ENCODE peak calls at places on chromosomes 5 and 9, in four cellular contexts. L is HCT116, Z is HepG2, M is K562. Q is an unnamed sample.

GRCh38 chr5:111772456-111772855 is 15.5 kb upstream of the NREP start:
- DNase-seq in M (no peak), L (no peak), Z (no peak), Q (no peak)

GRCh38 chr9:15231788-15232635 is 75.0 kb downstream of the TTC39B start:
- DNase-seq in M (peak; percentile 45), Z (peak; percentile 22), L (peak; percentile 29), Q (peak; percentile 58)

GRCh38 chr9:109244179-109245132 is 76.4 kb downstream of the EPB41L4B start:
- DNase-seq in Z (peak; percentile 63), L (peak; percentile 52), M (peak; percentile 80), Q (peak; percentile 71)

GRCh38 chr5:87094347-87094746 is 173.3 kb upstream of the RASA1 start:
- DNase-seq in L (no peak), Z (no peak), M (no peak), Q (no peak)

GRCh38 chr5:167244583-167244982 is 1046.9 kb upstream of the WWC1 start:
- DNase-seq in L (no peak), Z (no peak), M (no peak), Q (peak; percentile 22)

GRCh38 chr9:77149879-77150278 is 27.5 kb upstream of the VPS13A start:
- DNase-seq in L (no peak), M (no peak), Z (no peak), Q (no peak)

GRCh38 chr9:81588148-81588874 is 101.0 kb downstream of the TLE1 start:
- DNase-seq in M (no peak), L (no peak), Z (peak; percentile 99), Q (no peak)

GRCh38 chr5:141597394-141597793 is 21.4 kb downstream of the DIAPH1 start:
- DNase-seq in Z (no peak), M (no peak), L (no peak), Q (no peak)

GRCh38 chr5:117657591-117657990 is 1083.0 kb upstream of the SEMA6A start:
- DNase-seq in Z (no peak), M (no peak), L (no peak), Q (peak; percentile 11)

GRCh38 chr9:130912932-130913598 is 16.5 kb upstream of the QRFP start:
- DNase-seq in Z (no peak), L (no peak), M (no peak), Q (no peak)

GRCh38 chr5:56456002-56456401 is 222.9 kb upstream of the ANKRD55 start:
- DNase-seq in L (no peak), M (no peak), Z (no peak), Q (no peak)

GRCh38 chr5:150789431-150789830 is 10.9 kb downstream of the SMIM3 start:
- DNase-seq in Z (no peak), L (no peak), M (no peak), Q (no peak)

GRCh38 chr9:136762915-136763648 is 1.2 kb downstream of the LCN15 start:
- DNase-seq in Z (peak; percentile 30), M (peak; percentile 91), L (peak; percentile 46), Q (peak; percentile 96)

GRCh38 chr5:179263391-179264052 is 81.7 kb downstream of the ADAMTS2 start:
- DNase-seq in M (no peak), L (no peak), Z (no peak), Q (peak; percentile 20)

GRCh38 chr5:132459031-132459982 is 31.3 kb downstream of the IRF1 start:
- DNase-seq in M (peak; percentile 64), L (peak; percentile 26), Z (no peak), Q (no peak)

GRCh38 chr5:113152053-113152452 is 175.5 kb downstream of the DCP2 start:
- DNase-seq in L (no peak), Z (no peak), M (no peak), Q (no peak)

GRCh38 chr5:14914603-14915277 is 43.2 kb upstream of the ANKH start:
- DNase-seq in Z (no peak), L (no peak), M (no peak), Q (no peak)

GRCh38 chr9:127131871-127132270 is 9.4 kb upstream of the ANGPTL2 start:
- DNase-seq in Z (no peak), M (no peak), L (peak; percentile 15), Q (no peak)

GRCh38 chr9:2966846-2967372 is 123.0 kb upstream of the PUM3 start:
- DNase-seq in Z (no peak), M (no peak), L (no peak), Q (no peak)

GRCh38 chr9:72843525-72844439 is 109.1 kb downstream of the ALDH1A1 start:
- DNase-seq in L (no peak), Z (peak; percentile 74), M (no peak), Q (no peak)

GRCh38 chr9:346114-346513 is 131.4 kb downstream of the DOCK8 start:
- DNase-seq in L (no peak), Z (no peak), M (no peak), Q (no peak)

GRCh38 chr5:69368458-69369368 is 607 bp downstream of the AK6 start:
- DNase-seq in Z (peak; percentile 57), M (peak; percentile 62), L (peak; percentile 31), Q (peak; percentile 46)

GRCh38 chr5:122126711-122127385 is 2.5 kb upstream of the ZNF474 start:
- DNase-seq in L (no peak), Z (no peak), M (peak; percentile 66), Q (no peak)

GRCh38 chr5:39775058-39775457 is 350.3 kb upstream of the DAB2 start:
- DNase-seq in M (no peak), L (no peak), Z (no peak), Q (no peak)

GRCh38 chr9:127122176-127123151 is at the start of gene ANGPTL2:
- DNase-seq in Z (peak; percentile 43), L (no peak), M (no peak), Q (peak; percentile 94)

GRCh38 chr9:14190240-14190639 is 123.7 kb downstream of the NFIB start:
- DNase-seq in M (no peak), L (no peak), Z (no peak), Q (no peak)

GRCh38 chr5:109155625-109156024 is 254.1 kb downstream of the PJA2 start:
- DNase-seq in M (no peak), Z (no peak), L (no peak), Q (no peak)

GRCh38 chr5:151665584-151665982 is 21.1 kb downstream of the SPARC start:
- DNase-seq in M (no peak), L (no peak), Z (no peak), Q (no peak)

GRCh38 chr9:120890415-120891254 is 13.6 kb upstream of the PHF19 start:
- DNase-seq in L (no peak), Z (no peak), M (peak; percentile 38), Q (no peak)

GRCh38 chr5:133331866-133332731 is 280.2 kb downstream of the FSTL4 start:
- DNase-seq in L (no peak), M (no peak), Z (no peak), Q (no peak)

GRCh38 chr5:131466171-131466766 is 168.8 kb downstream of the RAPGEF6 start:
- DNase-seq in M (no peak), Z (no peak), L (no peak), Q (no peak)

GRCh38 chr5:54257366-54258118 is 52.8 kb downstream of the ARL15 start:
- DNase-seq in Z (no peak), L (no peak), M (no peak), Q (no peak)

GRCh38 chr9:137217276-137218211 is 4.5 kb downstream of the RNF208 start:
- DNase-seq in Z (peak; percentile 66), L (peak; percentile 53), M (peak; percentile 92), Q (no peak)

GRCh38 chr9:20906326-20906725 is 125.1 kb downstream of the HACD4 start:
- DNase-seq in L (no peak), Z (no peak), M (no peak), Q (peak; percentile 34)

DNA sequence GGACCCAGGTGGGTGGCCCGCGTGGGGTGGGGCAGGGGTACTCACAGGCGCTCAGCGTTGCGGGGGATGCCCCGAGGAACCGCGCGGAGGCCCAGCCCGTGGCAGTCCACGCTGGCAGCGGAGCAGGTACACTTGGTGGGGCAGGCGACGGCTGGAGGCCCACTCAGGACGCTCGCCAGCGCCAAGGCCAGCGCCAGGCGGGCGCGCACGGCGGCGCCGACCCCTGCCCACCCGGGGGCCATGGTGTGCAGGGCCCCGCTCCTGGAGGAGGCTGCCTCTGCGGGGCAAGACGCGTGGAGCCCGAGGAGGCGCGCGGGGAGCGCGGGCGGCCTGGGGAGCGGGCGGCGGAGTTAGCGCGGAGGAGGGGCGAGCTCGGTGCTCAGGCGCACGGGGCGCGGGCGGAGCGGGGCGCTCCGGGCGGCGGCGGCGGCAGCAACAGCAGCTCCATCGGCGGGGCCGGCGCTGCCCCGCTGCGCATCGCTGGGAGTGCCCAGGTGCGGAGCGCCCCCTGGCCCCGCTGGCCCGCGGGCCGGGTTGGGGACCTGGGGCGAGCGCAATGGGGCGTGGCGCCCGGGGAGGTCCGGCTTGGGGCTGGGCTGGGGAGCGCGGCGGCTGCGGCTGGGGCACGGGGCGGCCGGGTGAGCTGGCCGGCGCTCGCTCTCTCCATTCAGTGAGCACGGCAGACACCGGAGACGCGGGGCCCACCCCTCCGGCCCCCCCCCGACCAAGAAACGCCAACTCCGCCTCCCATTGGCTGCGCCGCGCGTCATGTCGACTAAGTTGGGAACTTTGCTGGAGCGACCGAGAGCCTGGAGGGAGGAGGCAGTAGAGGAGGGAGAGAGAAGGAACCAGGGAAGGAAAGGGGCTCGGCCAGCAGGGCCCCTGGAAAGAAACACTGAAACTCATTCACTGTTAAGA is at the start of gene SLIT3:
- DNase-seq in M (no peak), Z (no peak), L (no peak), Q (peak; percentile 90)
- TF ChIP-seq ELF1 in M (no peak), Z (no peak), L (no peak), Q (no peak)

DNA sequence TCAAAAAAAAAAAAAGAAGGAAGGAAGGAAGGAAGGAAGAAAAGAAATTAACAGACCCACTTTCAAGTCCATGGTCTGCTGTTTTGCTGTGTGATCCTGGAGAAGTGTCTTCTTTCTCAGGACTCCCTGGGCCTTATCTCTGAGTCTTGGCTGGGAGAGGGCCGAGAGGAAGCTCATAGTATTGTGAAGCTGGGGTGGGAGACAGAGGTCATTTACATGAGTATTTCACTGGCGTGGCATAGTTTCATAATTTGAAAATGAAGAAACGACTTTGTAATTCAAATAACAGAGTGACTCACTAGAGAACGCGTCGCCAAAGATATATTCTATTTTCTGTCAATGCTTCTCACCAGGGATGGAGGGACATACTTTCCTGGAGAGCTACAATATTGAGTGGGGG is 2.4 kb upstream of the C9orf50 start:
- DNase-seq in Z (no peak), L (no peak), M (no peak), Q (no peak)
- TF ChIP-seq ELF1 in Z (no peak), L (no peak), M (no peak), Q (no peak)

DNA sequence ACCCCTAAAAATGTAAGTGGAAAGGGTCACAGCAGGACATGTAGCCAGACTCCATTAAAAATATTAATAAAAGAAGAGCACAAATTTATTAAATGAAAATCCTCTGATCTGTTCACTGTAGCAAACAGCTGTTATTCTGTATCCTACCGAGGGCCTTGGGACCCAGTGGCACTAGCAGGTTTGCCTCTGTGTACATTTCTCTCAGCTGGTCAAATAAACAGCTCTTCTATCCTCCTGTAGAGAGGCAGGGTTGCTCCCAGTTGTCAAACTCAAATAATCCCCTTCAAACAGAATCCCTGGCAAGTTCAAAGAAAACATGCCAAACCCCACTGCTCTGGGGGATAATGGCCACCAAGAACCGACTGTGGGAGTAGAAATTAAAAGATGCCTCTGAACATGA is 1262.0 kb upstream of the DMAC1 start:
- DNase-seq in L (no peak), M (no peak), Z (peak; percentile 30), Q (no peak)
- TF ChIP-seq ELF1 in L (no peak), M (no peak), Z (no peak), Q (no peak)

GRCh38 chr5:63961125-63961597 is 1.1 kb downstream of the HTR1A start:
- DNase-seq in M (no peak), L (no peak), Z (no peak), Q (no peak)

GRCh38 chr5:63961598-63962161 is 565 bp downstream of the HTR1A start:
- DNase-seq in Z (no peak), M (no peak), L (no peak), Q (no peak)

GRCh38 chr5:63962345-63962744 is at the start of gene HTR1A:
- DNase-seq in L (no peak), M (no peak), Z (no peak), Q (no peak)

GRCh38 chr5:63963080-63963735 is 963 bp upstream of the HTR1A start:
- DNase-seq in M (peak; percentile 64), Z (peak; percentile 56), L (peak; percentile 19), Q (peak; percentile 46)

GRCh38 chr5:63963926-63964325 is 1.7 kb upstream of the HTR1A start:
- DNase-seq in M (no peak), L (no peak), Z (no peak), Q (no peak)
- TF ChIP-seq ELF1 in M (no peak), L (no peak), Z (no peak), Q (no peak)

Q was measured in SK-N-SH.